ENCODE peak calls at places on chromosomes 7 and 10, in four cellular contexts. G, V, X and L are unnamed samples.

GRCh38 chr10:110568055-110568735 is 700 bp downstream of the SMC3 start:
- DNase-seq in X (no peak), V (peak), G (no peak), L (no peak)

GRCh38 chr10:86957471-86958108 is at the start of gene MMRN2:
- DNase-seq in X (no peak), G (no peak), V (no peak), L (no peak)

GRCh38 chr7:138247568-138248328 is 171.5 kb downstream of the AKR1D1 start:
- DNase-seq in X (no peak), G (no peak), V (no peak), L (peak)

GRCh38 chr10:131574707-131575430 is 263.3 kb upstream of the TCERG1L start:
- DNase-seq in V (no peak), X (no peak), G (no peak), L (no peak)

GRCh38 chr7:730501-731439 is 3.7 kb upstream of the PRKAR1B start:
- DNase-seq in G (no peak), V (no peak), X (no peak), L (no peak)

GRCh38 chr7:143924851-143925250 is 10.2 kb upstream of the OR2F2 start:
- DNase-seq in V (no peak), X (no peak), G (no peak), L (no peak)

GRCh38 chr7:18241543-18242231 is 214.0 kb upstream of the PRPS1L1 start:
- DNase-seq in X (no peak), G (no peak), V (no peak), L (no peak)

GRCh38 chr7:289209-289755 is 688 bp upstream of the FOXL3 start:
- DNase-seq in X (no peak), V (no peak), G (no peak), L (no peak)

GRCh38 chr10:100727808-100728207 is 17.6 kb upstream of the PAX2 start:
- DNase-seq in X (no peak), G (no peak), V (no peak), L (no peak)
- H3K4me3 ChIP-seq in X (no peak), G (no peak), V (no peak), L (no peak)

DNA sequence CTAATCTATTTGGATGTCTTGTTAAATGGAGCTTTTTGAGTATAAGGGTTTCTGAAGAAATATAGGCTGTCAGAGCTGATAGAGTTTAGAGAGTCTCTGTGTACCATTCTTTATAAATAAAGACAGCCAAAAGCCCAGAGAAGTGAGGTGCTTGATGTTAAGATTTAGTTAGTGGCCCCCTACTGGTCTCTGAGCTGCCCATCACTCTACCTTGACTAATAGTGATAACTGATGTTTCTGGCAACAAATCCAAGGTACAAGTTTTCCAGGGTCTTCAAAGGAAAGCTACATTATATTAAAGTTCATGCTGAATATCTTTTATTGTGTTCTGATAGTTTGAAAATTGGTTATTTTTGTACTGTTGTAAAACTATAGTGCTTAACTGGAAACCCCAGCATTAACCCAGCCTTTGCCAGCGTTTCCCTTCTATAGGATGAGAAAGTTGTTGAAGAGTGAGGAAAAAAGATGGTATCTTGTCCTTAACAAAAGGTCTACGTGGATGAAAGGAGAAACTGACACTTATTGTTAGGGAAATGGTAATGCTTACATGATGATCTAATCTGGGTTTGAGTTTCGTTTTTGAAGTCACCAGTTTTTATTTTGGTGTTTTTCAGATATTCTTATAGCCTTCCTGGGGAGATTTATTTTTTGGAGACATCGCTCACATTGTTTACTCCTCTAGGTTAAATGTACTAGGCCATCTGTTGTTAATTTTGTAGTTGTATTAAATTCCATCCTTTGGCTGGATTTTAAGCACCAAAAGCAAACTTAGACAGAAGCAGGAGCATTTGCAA is 79.0 kb downstream of the AUTS2 start:
- DNase-seq in V (no peak), G (no peak), X (no peak), L (no peak)
- TF ChIP-seq CTCF in V (no peak), G (no peak), X (no peak), L (no peak)

DNA sequence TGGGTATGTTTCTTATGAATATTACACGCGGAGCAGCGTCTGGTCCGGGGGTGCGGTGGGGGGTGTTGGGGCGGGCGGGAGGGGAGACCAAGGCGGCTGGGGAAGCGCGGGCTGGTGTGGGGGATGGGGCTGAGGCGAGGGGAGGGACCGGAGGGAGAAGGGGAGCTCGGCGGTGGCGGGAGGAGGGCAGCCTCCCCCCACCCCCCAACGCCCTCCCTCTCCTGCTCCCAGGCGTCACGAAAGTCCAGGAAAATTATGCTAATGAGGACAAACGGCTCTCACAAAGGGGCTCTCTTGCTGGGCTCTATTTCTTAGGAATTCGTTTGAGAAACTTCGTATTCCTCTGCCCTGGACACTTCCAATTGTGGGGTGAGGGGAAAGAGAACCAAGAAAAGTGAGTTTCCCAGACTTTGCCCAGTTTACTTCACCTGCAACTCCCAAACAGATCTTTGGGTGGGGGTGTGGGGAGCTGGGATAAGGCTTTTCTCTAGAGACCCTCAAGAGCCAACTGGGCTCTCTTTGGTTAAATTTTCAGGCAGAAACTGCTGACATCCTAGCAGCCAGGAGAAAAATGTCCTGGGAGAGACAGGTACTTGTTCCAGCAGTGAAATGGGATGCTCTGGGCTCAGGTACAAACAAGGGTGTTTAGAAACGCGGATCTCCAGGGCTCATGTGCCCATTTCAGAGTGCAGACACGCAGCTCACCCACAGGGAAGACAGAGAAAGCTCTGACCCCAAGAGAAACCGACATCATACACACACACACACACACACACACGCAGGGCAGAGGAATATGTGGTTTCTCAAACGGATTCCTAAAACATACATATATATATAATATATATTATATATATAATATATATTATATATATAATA is 11.7 kb upstream of the HOXA2 start:
- DNase-seq in X (no peak), G (no peak), V (no peak), L (peak)
- H3K4me3 ChIP-seq in X (peak), G (no peak), V (no peak), L (peak)

GRCh38 chr10:43195557-43195956 is 57.3 kb downstream of the CSGALNACT2 start:
- DNase-seq in X (no peak), V (peak), G (no peak), L (no peak)
- TF ChIP-seq CTCF in X (no peak), V (no peak), G (no peak), L (no peak)

GRCh38 chr10:133257489-133258065 is 19.1 kb downstream of the ADAM8 start:
- DNase-seq in X (no peak), V (peak), G (peak), L (peak)
- H3K4me3 ChIP-seq in X (peak), V (no peak), G (no peak), L (no peak)

DNA sequence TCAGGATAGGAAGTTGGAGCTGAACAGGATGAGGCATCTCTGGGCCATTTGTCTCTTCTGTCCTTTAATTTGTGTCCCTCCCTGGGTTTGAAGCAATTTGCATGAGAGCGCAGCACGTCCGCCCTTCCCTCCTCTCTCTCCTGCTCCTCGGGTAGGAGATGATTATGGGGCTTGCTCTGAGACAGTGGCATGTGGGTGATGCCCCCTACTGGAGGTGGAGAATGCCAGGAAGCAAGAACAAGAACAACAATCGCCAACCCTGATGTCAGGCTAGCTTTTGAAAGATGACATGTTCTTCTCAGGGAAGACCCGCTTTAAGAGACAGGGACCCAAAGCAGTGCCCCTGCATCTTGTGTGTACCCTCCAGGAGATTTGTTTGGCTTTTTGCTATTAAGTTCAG is 63.9 kb upstream of the LOXL4 start:
- DNase-seq in X (peak), G (no peak), V (no peak), L (no peak)
- TF ChIP-seq CTCF in X (peak), G (peak), V (no peak), L (peak)

DNA sequence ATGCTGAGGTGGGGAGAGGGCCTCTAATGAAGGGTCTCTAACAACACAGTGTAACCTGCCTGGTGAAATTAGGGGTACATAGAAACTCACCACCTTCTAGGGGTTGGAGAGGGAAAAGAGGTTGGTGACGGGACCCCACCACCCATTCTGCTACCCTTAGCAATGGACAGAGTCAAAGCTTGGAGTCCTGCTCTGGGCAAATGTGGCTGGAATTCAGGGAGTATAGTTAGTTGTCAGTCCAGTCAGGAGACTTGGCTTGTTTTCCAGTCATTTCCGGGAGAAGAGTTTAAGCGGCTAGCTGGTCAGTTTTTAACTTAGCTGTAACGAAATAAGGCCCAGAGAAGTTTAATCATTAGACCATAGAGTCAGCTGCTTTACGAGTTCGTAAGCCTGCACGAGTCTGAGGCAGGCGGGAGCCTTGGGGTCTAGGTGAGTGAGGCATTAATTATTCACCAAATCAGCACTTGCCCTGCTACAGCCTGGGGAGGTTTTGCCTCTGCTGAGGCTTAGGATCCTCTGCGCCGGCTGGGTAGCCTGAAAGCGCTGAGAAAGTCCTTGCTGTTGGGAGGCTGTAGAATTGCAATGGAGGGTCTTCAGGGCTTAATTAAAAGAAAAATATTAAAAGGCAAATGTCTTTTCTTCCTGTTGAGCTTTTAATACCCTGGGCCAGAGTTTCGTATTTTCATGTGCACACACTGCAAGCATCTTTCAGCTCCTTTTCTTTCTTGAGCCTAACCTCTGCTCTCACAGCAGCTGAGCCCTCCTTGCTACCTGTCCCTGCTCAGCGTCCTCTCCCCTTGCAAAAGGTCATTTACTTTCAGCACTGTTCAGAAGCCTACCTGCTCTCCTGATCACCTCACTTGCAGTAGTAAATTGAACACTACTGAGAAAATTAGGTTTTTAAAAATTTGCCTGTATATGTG is 1.5 kb upstream of the LAMB1 start:
- DNase-seq in X (no peak), G (no peak), V (no peak), L (peak)
- H3K4me3 ChIP-seq in X (no peak), G (no peak), V (no peak), L (no peak)

GRCh38 chr10:13053794-13054462 is 46.0 kb upstream of the OPTN start:
- DNase-seq in X (no peak), V (no peak), G (no peak), L (no peak)

GRCh38 chr10:13051126-13051694 is 48.8 kb upstream of the OPTN start:
- DNase-seq in V (no peak), G (no peak), X (no peak), L (no peak)

GRCh38 chr10:13054844-13055243 is 45.1 kb upstream of the OPTN start:
- DNase-seq in G (no peak), X (no peak), V (no peak), L (no peak)

DNA sequence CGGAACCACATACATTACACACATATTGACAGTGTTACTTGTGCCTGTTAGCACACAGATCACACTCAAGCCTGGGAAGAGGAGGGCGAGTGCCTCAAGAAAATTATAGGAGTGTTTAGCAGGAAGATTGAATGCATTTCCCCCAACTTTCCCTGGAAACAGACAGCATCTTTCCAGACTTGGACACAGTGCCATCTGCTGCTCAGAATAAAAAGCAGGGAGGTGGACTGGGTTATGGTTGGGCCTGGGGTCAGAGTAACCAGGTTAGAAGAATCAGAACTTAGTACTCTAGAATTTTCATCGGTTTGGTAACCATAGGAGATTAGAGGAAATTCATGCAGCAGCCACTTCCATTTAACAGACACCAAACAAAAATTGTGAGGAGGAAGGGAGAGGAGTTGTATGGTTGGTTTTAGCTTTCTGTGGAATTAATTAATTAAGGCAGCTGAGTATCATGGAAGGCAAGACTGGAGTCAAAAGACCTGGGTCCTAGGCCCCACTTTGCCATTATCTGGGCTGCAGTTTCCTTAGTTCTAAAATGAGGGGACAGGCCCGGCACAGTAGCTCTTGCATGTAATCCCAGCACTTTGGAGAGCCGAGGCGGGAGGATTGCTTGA is 43.4 kb upstream of the OPTN start:
- DNase-seq in G (no peak), X (no peak), V (no peak), L (peak)
- TF ChIP-seq CTCF in G (no peak), X (peak), V (no peak), L (peak)

GRCh38 chr7:154906736-154907355 is 96.1 kb downstream of the PAXIP1 start:
- DNase-seq in V (no peak), X (no peak), G (no peak), L (no peak)
- H3K4me3 ChIP-seq in V (no peak), X (no peak), G (no peak), L (no peak)